ENCODE peak calls at places on chromosomes 7 and 10, in five cellular contexts. V is NAMALWA; R is stimulated activated CD4-positive, alpha-beta T cell treated with anti-CD3 and anti-CD28 coated beads, Interleukin-4, amount 100 ng/mL, for 1 hour; M is NCI-H2171 treated with DMSO at 0.1 percent for 48 hours; W is activated naive CD8-positive, alpha-beta T cell treated with anti-CD3 and anti-CD28 coated beads, Interleukin-2, amount 50 U/mL, for 24 hours. O is an unnamed sample.

GRCh38 chr10:21130108-21130507 is 233.0 kb upstream of the NEBL start:
- DNase-seq in R (no peak), M (peak), V (no peak), W (no peak), O (no peak)

GRCh38 chr7:115232041-115232440 is 310.1 kb downstream of the MDFIC start:
- DNase-seq in R (no peak), V (no peak), W (no peak), M (no peak), O (no peak)

GRCh38 chr10:107800061-107800460 is 635.6 kb upstream of the SORCS1 start:
- DNase-seq in W (no peak), M (no peak), R (no peak), V (no peak), O (no peak)

GRCh38 chr10:103078309-103078615 is 114.8 kb downstream of the NT5C2 start:
- DNase-seq in W (no peak), R (no peak), V (no peak), M (no peak), O (no peak)

GRCh38 chr7:152382244-152382643 is 53.6 kb downstream of the KMT2C start:
- DNase-seq in V (no peak), M (no peak), W (peak), R (no peak), O (no peak)

GRCh38 chr7:38962028-38962427 is 15.7 kb upstream of the POU6F2 start:
- DNase-seq in V (no peak), R (no peak), W (no peak), M (no peak), O (no peak)

GRCh38 chr10:15744217-15744865 is 24.6 kb upstream of the ITGA8 start:
- DNase-seq in R (peak), M (peak), W (peak), V (peak), O (peak)

GRCh38 chr10:72079356-72079755 is 9.0 kb downstream of the SPOCK2 start:
- DNase-seq in W (peak), V (peak), M (peak), R (peak), O (no peak)

GRCh38 chr7:42070068-42070467 is 166.9 kb downstream of the GLI3 start:
- DNase-seq in R (no peak), W (no peak), M (no peak), V (no peak), O (no peak)

GRCh38 chr10:12022580-12023257 is 19.9 kb downstream of the UPF2 start:
- DNase-seq in V (no peak), W (no peak), M (no peak), R (no peak), O (no peak)

GRCh38 chr10:44011603-44011981 is 362.9 kb upstream of the ZNF32 start:
- DNase-seq in V (no peak), R (no peak), M (no peak), W (no peak), O (no peak)

GRCh38 chr7:66771795-66772194 is 31.3 kb downstream of the RABGEF1 start:
- DNase-seq in V (no peak), M (no peak), W (no peak), R (no peak), O (no peak)

O was measured in Panc1.